ENCODE peak calls at places on chromosome 18, in five cellular contexts. One of them, this sample, is unnamed.

GRCh38 chr18:34977787-34978532 is 63.3 kb upstream of the MAPRE2 start:
- DNase-seq in AG08396: peak
- DNase-seq in fibroblast of the conjunctiva: no peak
- DNase-seq in NCI-H1694 treated with DMSO at 0.1 percent for 48 hours: no peak
- DNase-seq in OCI-LY7: peak
- DNase-seq in this sample: peak

GRCh38 chr18:27202771-27203170 is 17.7 kb upstream of the CHST9 start:
- DNase-seq in AG08396: no peak
- DNase-seq in fibroblast of the conjunctiva: no peak
- DNase-seq in NCI-H1694 treated with DMSO at 0.1 percent for 48 hours: no peak
- DNase-seq in OCI-LY7: no peak
- DNase-seq in this sample: no peak

GRCh38 chr18:11976882-11977281 is 4.4 kb upstream of the IMPA2 start:
- DNase-seq in AG08396: no peak
- DNase-seq in fibroblast of the conjunctiva: peak
- DNase-seq in NCI-H1694 treated with DMSO at 0.1 percent for 48 hours: no peak
- DNase-seq in OCI-LY7: no peak
- DNase-seq in this sample: no peak

GRCh38 chr18:45836242-45837215 is 11.1 kb downstream of the SIGLEC15 start:
- DNase-seq in AG08396: no peak
- DNase-seq in fibroblast of the conjunctiva: no peak
- DNase-seq in NCI-H1694 treated with DMSO at 0.1 percent for 48 hours: no peak
- DNase-seq in OCI-LY7: no peak
- DNase-seq in this sample: no peak

GRCh38 chr18:63451774-63452173 is 25.0 kb upstream of the SERPINB5 start:
- DNase-seq in AG08396: no peak
- DNase-seq in fibroblast of the conjunctiva: no peak
- DNase-seq in NCI-H1694 treated with DMSO at 0.1 percent for 48 hours: no peak
- DNase-seq in OCI-LY7: no peak
- DNase-seq in this sample: no peak

GRCh38 chr18:46413684-46414083 is 243.3 kb downstream of the LOXHD1 start:
- DNase-seq in AG08396: no peak
- DNase-seq in fibroblast of the conjunctiva: no peak
- DNase-seq in NCI-H1694 treated with DMSO at 0.1 percent for 48 hours: no peak
- DNase-seq in OCI-LY7: no peak
- DNase-seq in this sample: no peak

GRCh38 chr18:54278615-54279014 is 9.3 kb downstream of the POLI start:
- DNase-seq in AG08396: no peak
- DNase-seq in fibroblast of the conjunctiva: no peak
- DNase-seq in NCI-H1694 treated with DMSO at 0.1 percent for 48 hours: no peak
- DNase-seq in OCI-LY7: no peak
- DNase-seq in this sample: no peak

GRCh38 chr18:21196426-21196825 is 45.6 kb upstream of the GREB1L start:
- DNase-seq in AG08396: no peak
- DNase-seq in fibroblast of the conjunctiva: no peak
- DNase-seq in NCI-H1694 treated with DMSO at 0.1 percent for 48 hours: no peak
- DNase-seq in OCI-LY7: no peak
- DNase-seq in this sample: no peak

GRCh38 chr18:36624451-36625167 is 204.2 kb downstream of the TPGS2 start:
- DNase-seq in AG08396: no peak
- DNase-seq in fibroblast of the conjunctiva: no peak
- DNase-seq in NCI-H1694 treated with DMSO at 0.1 percent for 48 hours: no peak
- DNase-seq in OCI-LY7: no peak
- DNase-seq in this sample: no peak

GRCh38 chr18:46406539-46406932 is 250.5 kb downstream of the LOXHD1 start:
- DNase-seq in AG08396: no peak
- DNase-seq in fibroblast of the conjunctiva: no peak
- DNase-seq in NCI-H1694 treated with DMSO at 0.1 percent for 48 hours: no peak
- DNase-seq in OCI-LY7: no peak
- DNase-seq in this sample: no peak

GRCh38 chr18:9708057-9708881 is at the start of gene RAB31:
- DNase-seq in AG08396: peak
- DNase-seq in fibroblast of the conjunctiva: peak
- DNase-seq in NCI-H1694 treated with DMSO at 0.1 percent for 48 hours: no peak
- DNase-seq in OCI-LY7: no peak
- DNase-seq in this sample: no peak

GRCh38 chr18:48022531-48023330 is 92.3 kb upstream of the SMAD2 start:
- DNase-seq in AG08396: peak
- DNase-seq in fibroblast of the conjunctiva: peak
- DNase-seq in NCI-H1694 treated with DMSO at 0.1 percent for 48 hours: peak
- DNase-seq in OCI-LY7: peak
- DNase-seq in this sample: no peak

This sample was measured in stimulated activated effector memory CD8-positive, alpha-beta T cell treated with anti-CD3 and anti-CD28 coated beads, Interleukin-12 subunit alpha, Interleukin-12 subunit beta, amount 100 ng/mL, for 72 hours.